ENCODE peak calls at places on chromosomes 12 and 14, in ten cellular contexts. One of them, this sample, is unnamed.

GRCh38 chr14:37144729-37145363 is 27.6 kb downstream of the SLC25A21 start:
- DNase-seq in NCI-H1436: no peak
- DNase-seq in mesenchymal stem cell: no peak
- DNase-seq in nucleus accumbens: no peak
- DNase-seq in BJ: no peak
- DNase-seq in A172: no peak
- DNase-seq in RCC 7860: no peak
- DNase-seq in HT1080: no peak
- DNase-seq in heart right ventricle: no peak
- DNase-seq in HTR-8/SVneo: no peak
- DNase-seq in this sample: no peak

GRCh38 chr14:33631021-33631420 is 319.9 kb downstream of the EGLN3 start:
- DNase-seq in NCI-H1436: no peak
- DNase-seq in mesenchymal stem cell: no peak
- DNase-seq in nucleus accumbens: no peak
- DNase-seq in BJ: no peak
- DNase-seq in A172: no peak
- DNase-seq in RCC 7860: no peak
- DNase-seq in HT1080: no peak
- DNase-seq in heart right ventricle: no peak
- DNase-seq in HTR-8/SVneo: no peak
- DNase-seq in this sample: no peak

GRCh38 chr14:65241125-65241752 is 138.9 kb upstream of the MAX start:
- DNase-seq in NCI-H1436: no peak
- DNase-seq in mesenchymal stem cell: no peak
- DNase-seq in nucleus accumbens: no peak
- DNase-seq in BJ: no peak
- DNase-seq in A172: no peak
- DNase-seq in RCC 7860: no peak
- DNase-seq in HT1080: no peak
- DNase-seq in heart right ventricle: no peak
- DNase-seq in HTR-8/SVneo: no peak
- DNase-seq in this sample: no peak

GRCh38 chr12:91483471-91483985 is 300.9 kb upstream of the DCN start:
- DNase-seq in NCI-H1436: no peak
- DNase-seq in mesenchymal stem cell: peak
- DNase-seq in nucleus accumbens: no peak
- DNase-seq in BJ: no peak
- DNase-seq in A172: no peak
- DNase-seq in RCC 7860: peak
- DNase-seq in HT1080: no peak
- DNase-seq in heart right ventricle: no peak
- DNase-seq in HTR-8/SVneo: no peak
- DNase-seq in this sample: no peak

GRCh38 chr12:18165422-18165871 is 75.5 kb upstream of the RERGL start:
- DNase-seq in NCI-H1436: peak
- DNase-seq in mesenchymal stem cell: peak
- DNase-seq in nucleus accumbens: no peak
- DNase-seq in BJ: no peak
- DNase-seq in A172: peak
- DNase-seq in RCC 7860: peak
- DNase-seq in HT1080: peak
- DNase-seq in heart right ventricle: no peak
- DNase-seq in HTR-8/SVneo: peak
- DNase-seq in this sample: peak

GRCh38 chr14:61322011-61322798 is 826 bp downstream of the PRKCH start:
- DNase-seq in NCI-H1436: no peak
- DNase-seq in mesenchymal stem cell: no peak
- DNase-seq in nucleus accumbens: no peak
- DNase-seq in BJ: no peak
- DNase-seq in A172: no peak
- DNase-seq in RCC 7860: no peak
- DNase-seq in HT1080: no peak
- DNase-seq in heart right ventricle: peak
- DNase-seq in HTR-8/SVneo: no peak
- DNase-seq in this sample: no peak

GRCh38 chr12:47686645-47687240 is 19.1 kb downstream of the RPAP3 start:
- DNase-seq in NCI-H1436: peak
- DNase-seq in mesenchymal stem cell: peak
- DNase-seq in nucleus accumbens: no peak
- DNase-seq in BJ: no peak
- DNase-seq in A172: peak
- DNase-seq in RCC 7860: peak
- DNase-seq in HT1080: peak
- DNase-seq in heart right ventricle: no peak
- DNase-seq in HTR-8/SVneo: peak
- DNase-seq in this sample: peak

GRCh38 chr12:27462151-27462694 is 15.7 kb downstream of the SMCO2 start:
- DNase-seq in NCI-H1436: no peak
- DNase-seq in mesenchymal stem cell: no peak
- DNase-seq in nucleus accumbens: no peak
- DNase-seq in BJ: peak
- DNase-seq in A172: peak
- DNase-seq in RCC 7860: peak
- DNase-seq in HT1080: peak
- DNase-seq in heart right ventricle: no peak
- DNase-seq in HTR-8/SVneo: peak
- DNase-seq in this sample: peak

GRCh38 chr14:68039593-68039992 is 220.0 kb downstream of the RAD51B start:
- DNase-seq in NCI-H1436: no peak
- DNase-seq in mesenchymal stem cell: no peak
- DNase-seq in nucleus accumbens: no peak
- DNase-seq in BJ: no peak
- DNase-seq in A172: peak
- DNase-seq in RCC 7860: no peak
- DNase-seq in HT1080: peak
- DNase-seq in heart right ventricle: no peak
- DNase-seq in HTR-8/SVneo: no peak
- DNase-seq in this sample: peak

GRCh38 chr12:86158956-86159355 is 97.2 kb downstream of the MGAT4C start:
- DNase-seq in NCI-H1436: no peak
- DNase-seq in mesenchymal stem cell: no peak
- DNase-seq in nucleus accumbens: no peak
- DNase-seq in BJ: no peak
- DNase-seq in A172: peak
- DNase-seq in RCC 7860: no peak
- DNase-seq in HT1080: peak
- DNase-seq in heart right ventricle: no peak
- DNase-seq in HTR-8/SVneo: no peak
- DNase-seq in this sample: no peak

GRCh38 chr12:11987906-11988305 is 82.8 kb upstream of the BCL2L14 start:
- DNase-seq in NCI-H1436: no peak
- DNase-seq in mesenchymal stem cell: no peak
- DNase-seq in nucleus accumbens: no peak
- DNase-seq in BJ: no peak
- DNase-seq in A172: no peak
- DNase-seq in RCC 7860: no peak
- DNase-seq in HT1080: no peak
- DNase-seq in heart right ventricle: no peak
- DNase-seq in HTR-8/SVneo: no peak
- DNase-seq in this sample: no peak

GRCh38 chr14:31059152-31059924 is 33.2 kb upstream of the STRN3 start:
- DNase-seq in NCI-H1436: no peak
- DNase-seq in mesenchymal stem cell: peak
- DNase-seq in nucleus accumbens: no peak
- DNase-seq in BJ: peak
- DNase-seq in A172: peak
- DNase-seq in RCC 7860: peak
- DNase-seq in HT1080: peak
- DNase-seq in heart right ventricle: peak
- DNase-seq in HTR-8/SVneo: peak
- DNase-seq in this sample: no peak

GRCh38 chr12:19652391-19652790 is 213.1 kb downstream of the AEBP2 start:
- DNase-seq in NCI-H1436: no peak
- DNase-seq in mesenchymal stem cell: peak
- DNase-seq in nucleus accumbens: no peak
- DNase-seq in BJ: no peak
- DNase-seq in A172: no peak
- DNase-seq in RCC 7860: no peak
- DNase-seq in HT1080: no peak
- DNase-seq in heart right ventricle: no peak
- DNase-seq in HTR-8/SVneo: no peak
- DNase-seq in this sample: no peak

GRCh38 chr12:10753066-10753465 is 29.9 kb upstream of the YBX3 start:
- DNase-seq in NCI-H1436: no peak
- DNase-seq in mesenchymal stem cell: peak
- DNase-seq in nucleus accumbens: no peak
- DNase-seq in BJ: peak
- DNase-seq in A172: no peak
- DNase-seq in RCC 7860: no peak
- DNase-seq in HT1080: no peak
- DNase-seq in heart right ventricle: no peak
- DNase-seq in HTR-8/SVneo: no peak
- DNase-seq in this sample: no peak